ENCODE peak calls at places on chromosomes 1 and 21, in seven cellular contexts. O, R, F, W, U, K and D are unnamed samples.

GRCh38 chr1:151370211-151370911 is 2.1 kb downstream of the SELENBP1 start:
- DNase-seq in O (peak; percentile 69), R (no peak), F (no peak), W (no peak), U (no peak), K (no peak), D (peak; percentile 54)

GRCh38 chr1:172845371-172845770 is 186.5 kb downstream of the FASLG start:
- DNase-seq in O (no peak), R (no peak), F (no peak), W (no peak), U (no peak), K (no peak), D (peak; percentile 51)

GRCh38 chr1:108141604-108142003 is 58.5 kb downstream of the SLC25A24 start:
- DNase-seq in O (no peak), R (no peak), F (peak; percentile 53), W (no peak), U (no peak), K (no peak), D (peak; percentile 49)

GRCh38 chr1:29128739-29129138 is 5.0 kb upstream of the TMEM200B start:
- DNase-seq in O (no peak), R (no peak), F (no peak), W (no peak), U (no peak), K (no peak), D (no peak)

GRCh38 chr1:31762726-31763670 is 1.1 kb downstream of the ADGRB2 start:
- DNase-seq in O (peak; percentile 72), R (no peak), F (peak; percentile 27), W (peak; percentile 80), U (peak; percentile 69), K (no peak), D (peak; percentile 31)

GRCh38 chr1:7235871-7236472 is 450.7 kb downstream of the CAMTA1 start:
- DNase-seq in O (no peak), R (no peak), F (no peak), W (peak; percentile 35), U (no peak), K (no peak), D (no peak)

GRCh38 chr1:13830616-13831280 is 130.8 kb downstream of the PRDM2 start:
- DNase-seq in O (peak; percentile 69), R (no peak), F (no peak), W (peak; percentile 65), U (no peak), K (no peak), D (peak; percentile 51)

GRCh38 chr1:229339520-229339919 is 3.3 kb downstream of the CCSAP start:
- DNase-seq in O (no peak), R (no peak), F (no peak), W (no peak), U (no peak), K (no peak), D (no peak)

GRCh38 chr21:45329261-45330074 is 41.8 kb upstream of the POFUT2 start:
- DNase-seq in O (no peak), R (peak; percentile 62), F (no peak), W (no peak), U (no peak), K (peak; percentile 59), D (no peak)

GRCh38 chr1:169322138-169322537 is 45.5 kb downstream of the NME7 start:
- DNase-seq in O (no peak), R (no peak), F (no peak), W (no peak), U (no peak), K (no peak), D (no peak)

GRCh38 chr1:228552596-228553176 is 65.5 kb downstream of the RNF187 start:
- DNase-seq in O (no peak), R (no peak), F (no peak), W (no peak), U (no peak), K (peak; percentile 13), D (no peak)

GRCh38 chr1:60035925-60036324 is 37.6 kb downstream of the C1orf87 start:
- DNase-seq in O (no peak), R (no peak), F (no peak), W (no peak), U (no peak), K (no peak), D (no peak)

DNA sequence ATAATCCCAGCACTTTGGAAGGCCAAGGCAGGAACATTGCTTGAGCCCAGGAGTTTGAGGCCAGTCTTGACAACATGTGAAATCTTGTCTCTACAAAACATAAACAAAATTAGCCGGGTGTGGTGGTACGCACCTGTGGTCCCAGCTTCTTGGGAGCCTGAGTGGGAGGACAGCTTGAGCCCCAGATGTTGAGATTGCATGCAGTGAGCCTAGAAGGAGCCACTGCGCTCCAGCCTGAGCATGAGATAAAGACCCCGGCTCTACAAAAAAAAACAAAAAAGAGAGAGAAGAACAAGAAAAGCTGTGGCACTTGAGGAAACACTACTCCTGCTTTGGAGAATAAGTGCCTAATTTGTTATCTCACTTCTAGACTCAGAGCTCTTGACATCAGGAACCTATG is 146.6 kb downstream of the GLUL start:
- DNase-seq in O (no peak), R (no peak), F (no peak), W (no peak), U (no peak), K (no peak), D (no peak)
- H3K4me3 ChIP-seq in O (no peak overlapping the region), R (no peak overlapping the region), F (no peak overlapping the region), W (no peak overlapping the region), U (no peak overlapping the region), K (no peak overlapping the region), D (no peak overlapping the region)

DNA sequence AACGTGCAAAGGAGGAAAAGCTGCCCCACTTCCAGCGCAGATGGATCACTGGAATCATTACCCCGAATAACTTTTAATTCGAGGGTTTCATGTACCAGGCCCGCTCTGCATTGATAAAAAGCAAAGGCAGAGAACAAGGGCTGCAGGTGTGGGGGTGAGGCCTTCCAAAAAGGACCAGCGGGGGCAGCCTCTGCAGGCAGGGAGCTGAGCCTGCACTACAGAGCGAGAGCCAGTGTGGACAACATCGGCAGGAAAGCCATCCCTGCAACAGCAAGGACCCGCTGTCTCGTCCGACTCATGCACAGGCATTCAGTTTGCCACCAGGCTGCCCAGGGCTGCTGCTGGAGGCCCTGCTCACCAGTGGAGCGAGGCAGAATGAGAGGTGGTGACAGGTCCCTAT is 27.1 kb upstream of the AJAP1 start:
- DNase-seq in O (no peak), R (no peak), F (no peak), W (no peak), U (no peak), K (no peak), D (no peak)
- TF ChIP-seq CTCF in O (no peak), R (no peak), F (no peak), W (no peak), U (no peak), K (no peak), D (no peak)

DNA sequence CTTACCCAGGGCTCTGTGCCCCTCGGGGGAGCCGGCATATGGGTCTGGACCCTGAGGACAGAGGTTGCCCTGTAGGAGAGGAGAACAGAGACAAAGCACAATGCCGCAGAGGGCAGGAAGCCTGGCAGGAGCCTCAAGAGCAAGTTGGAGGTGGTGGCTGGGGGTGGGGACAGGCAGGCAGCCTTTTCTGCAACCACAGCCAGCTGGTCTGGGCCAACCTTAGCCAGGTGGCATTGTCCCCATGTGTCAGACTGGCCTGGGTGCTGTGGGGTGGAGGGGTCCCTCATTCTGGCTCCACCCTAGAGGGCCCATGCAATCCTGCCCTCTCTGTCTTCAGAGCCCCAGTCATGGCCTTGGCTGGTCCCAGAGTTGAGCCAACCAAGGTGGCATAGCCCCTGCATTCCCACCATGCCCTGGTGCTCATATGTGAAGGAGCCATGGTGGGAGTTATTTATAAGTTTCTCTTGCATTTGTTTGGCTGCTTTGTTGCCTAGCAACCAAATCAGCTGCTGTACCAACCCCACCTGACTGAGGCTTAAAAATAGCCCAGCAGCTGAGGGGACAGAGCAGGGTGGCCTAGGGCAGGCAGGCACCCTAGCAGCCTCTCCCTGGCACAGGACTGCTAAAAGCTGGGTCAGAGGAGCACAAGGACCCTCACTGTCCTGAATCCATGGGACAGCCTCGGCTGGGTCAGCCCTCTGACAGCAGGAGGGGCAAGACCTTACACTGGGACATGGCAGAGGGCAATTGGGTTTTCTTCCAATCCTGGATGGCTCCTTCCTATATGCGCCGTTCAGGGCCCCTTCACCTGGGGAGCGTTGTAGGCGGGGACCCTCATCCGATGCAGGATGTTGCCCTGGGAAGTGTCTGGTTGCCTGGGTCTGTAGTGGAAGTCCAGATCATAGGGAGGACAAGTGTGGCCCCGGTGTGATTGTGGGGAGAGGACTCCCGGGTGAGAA is 19.5 kb downstream of the MAP7D1 start:
- DNase-seq in O (peak; percentile 61), R (no peak), F (no peak), W (peak; percentile 72), U (no peak), K (no peak), D (peak; percentile 73)
- H3K4me3 ChIP-seq in O (no peak overlapping the region), R (no peak overlapping the region), F (no peak overlapping the region), W (no peak overlapping the region), U (no peak overlapping the region), K (no peak overlapping the region), D (no peak overlapping the region)

GRCh38 chr1:102186541-102186940 is 189.8 kb upstream of the OLFM3 start:
- DNase-seq in O (no peak), R (no peak), F (no peak), W (no peak), U (no peak), K (no peak), D (no peak)

GRCh38 chr1:102190429-102190828 is 193.7 kb upstream of the OLFM3 start:
- DNase-seq in O (no peak), R (no peak), F (no peak), W (no peak), U (no peak), K (no peak), D (no peak)

DNA sequence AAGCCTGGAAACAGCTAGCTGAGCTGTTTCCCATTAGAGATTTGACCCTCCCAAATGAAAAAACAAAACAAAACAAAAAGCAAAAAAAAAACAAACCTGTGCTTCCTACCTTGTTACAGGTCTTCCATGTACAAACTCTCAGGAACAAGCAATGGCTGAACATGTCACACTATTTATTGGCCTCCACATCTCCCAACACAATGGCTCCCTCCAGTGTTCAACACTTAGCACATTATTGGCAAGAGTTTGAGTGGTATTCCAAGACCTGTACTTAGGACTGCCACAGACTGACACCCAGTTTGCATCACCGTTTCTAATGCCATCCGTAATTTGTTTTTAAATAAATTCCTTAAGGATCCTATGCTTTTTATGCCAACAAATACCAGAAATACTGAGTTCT is 195.0 kb upstream of the OLFM3 start:
- DNase-seq in O (no peak), R (peak; percentile 0), F (peak; percentile 18), W (peak; percentile 54), U (no peak), K (no peak), D (peak; percentile 18)
- TF ChIP-seq CTCF in O (peak; percentile 58), R (peak; percentile 43), F (peak; percentile 9), W (no peak), U (no peak), K (no peak), D (peak; percentile 12)